ENCODE peak calls at places on chromosome 7, in nine cellular contexts. A is mesendoderm, I is uterus, H is prostate gland, T is IMR-90, W is body of pancreas, B is fibroblast of lung, Z is colonic mucosa, P is MG63. V is an unnamed sample. For H3K36me3, the result is how much of the 10 kb centered on the place peaks cover.

GRCh38 chr7:111931016-111931517 is 275.1 kb downstream of the DOCK4 start:
- DNase-seq in A (peak), I (no peak), H (no peak), T (peak), W (no peak), B (peak), Z (no peak), P (no peak), V (no peak)

GRCh38 chr7:155988421-155988820 is 176.2 kb upstream of the SHH start:
- DNase-seq in A (no peak), I (no peak), H (no peak), T (no peak), W (no peak), B (no peak), Z (no peak), P (no peak), V (peak)

GRCh38 chr7:156764016-156764669 is 123.6 kb downstream of the RNF32 start:
- DNase-seq in A (peak), I (peak), H (peak), T (peak), W (peak), B (peak), Z (peak), P (peak), V (no peak)

GRCh38 chr7:101363734-101364374 is 1.2 kb downstream of the COL26A1 start:
- DNase-seq in A (peak), I (peak), H (peak), T (peak), W (peak), B (peak), Z (peak), P (peak), V (peak)

GRCh38 chr7:83413831-83414230 is 235.1 kb downstream of the SEMA3E start:
- DNase-seq in A (no peak), I (no peak), H (no peak), T (no peak), W (peak), B (peak), Z (no peak), P (no peak), V (no peak)

GRCh38 chr7:84422790-84423189 is 228.2 kb upstream of the SEMA3A start:
- DNase-seq in A (no peak), I (no peak), H (no peak), T (peak), W (no peak), B (peak), Z (no peak), P (no peak), V (no peak)

GRCh38 chr7:2517678-2518077 is 1.9 kb upstream of the LFNG start:
- DNase-seq in A (peak), I (no peak), H (no peak), T (peak), W (no peak), B (peak), Z (no peak), P (no peak), V (no peak)

GRCh38 chr7:101109368-101109767 is 17.5 kb upstream of the SERPINE1 start:
- DNase-seq in A (no peak), I (no peak), H (no peak), T (no peak), W (no peak), B (no peak), Z (no peak), P (no peak), V (no peak)

GRCh38 chr7:101816499-101817030 is 861 bp upstream of the CUX1 start:
- DNase-seq in A (peak), I (peak), H (peak), T (peak), W (peak), B (peak), Z (peak), P (no peak), V (no peak)

GRCh38 chr7:116139007-116139406 is 71.3 kb upstream of the TES start:
- DNase-seq in A (peak), I (no peak), H (no peak), T (peak), W (no peak), B (peak), Z (no peak), P (no peak), V (peak)

GRCh38 chr7:143405671-143406352 is 2.8 kb downstream of the EPHA1 start:
- DNase-seq in A (peak), I (no peak), H (no peak), T (no peak), W (no peak), B (no peak), Z (no peak), P (no peak), V (no peak)

GRCh38 chr7:19290936-19291335 is 145.7 kb upstream of the FERD3L start:
- DNase-seq in A (no peak), I (no peak), H (no peak), T (peak), W (no peak), B (no peak), Z (no peak), P (no peak), V (no peak)

GRCh38 chr7:125645770-125646169 is 716.1 kb upstream of the POT1 start:
- DNase-seq in A (no peak), I (no peak), H (no peak), T (no peak), W (no peak), B (no peak), Z (no peak), P (no peak), V (no peak)

GRCh38 chr7:44883961-44884360 is 1.4 kb downstream of the PURB start:
- DNase-seq in A (no peak), I (no peak), H (no peak), T (no peak), W (no peak), B (no peak), Z (no peak), P (no peak), V (no peak)

GRCh38 chr7:121138262-121138933 is 149.9 kb downstream of the CPED1 start:
- DNase-seq in A (peak), I (no peak), H (peak), T (no peak), W (peak), B (no peak), Z (no peak), P (no peak), V (no peak)

GRCh38 chr7:36100293-36100692 is 52.8 kb upstream of the EEPD1 start:
- DNase-seq in A (no peak), I (no peak), H (no peak), T (no peak), W (no peak), B (peak), Z (no peak), P (no peak), V (peak)

GRCh38 chr7:66894463-66895080 is 26.5 kb upstream of the TMEM248 start:
- DNase-seq in A (peak), I (no peak), H (no peak), T (peak), W (no peak), B (peak), Z (no peak), P (peak), V (peak)

GRCh38 chr7:109402107-109402506 is 832.4 kb downstream of the DNAJB9 start:
- DNase-seq in A (no peak), I (no peak), H (no peak), T (no peak), W (no peak), B (no peak), Z (no peak), P (no peak), V (no peak)

GRCh38 chr7:150382844-150383225 is 3.7 kb downstream of the ZNF775 start:
- DNase-seq in A (no peak), I (no peak), H (no peak), T (no peak), W (no peak), B (no peak), Z (no peak), P (no peak), V (no peak)

GRCh38 chr7:150382123-150382843 is 3.2 kb downstream of the ZNF775 start:
- DNase-seq in A (no peak), I (no peak), H (peak), T (no peak), W (no peak), B (no peak), Z (peak), P (no peak), V (no peak)

GRCh38 chr7:150381096-150381495 is 2.0 kb downstream of the ZNF775 start:
- DNase-seq in A (no peak), I (no peak), H (peak), T (no peak), W (no peak), B (no peak), Z (no peak), P (no peak), V (no peak)

GRCh38 chr7:150380463-150380862 is 1.3 kb downstream of the ZNF775 start:
- DNase-seq in A (no peak), I (no peak), H (no peak), T (no peak), W (no peak), B (no peak), Z (no peak), P (no peak), V (no peak)

DNA sequence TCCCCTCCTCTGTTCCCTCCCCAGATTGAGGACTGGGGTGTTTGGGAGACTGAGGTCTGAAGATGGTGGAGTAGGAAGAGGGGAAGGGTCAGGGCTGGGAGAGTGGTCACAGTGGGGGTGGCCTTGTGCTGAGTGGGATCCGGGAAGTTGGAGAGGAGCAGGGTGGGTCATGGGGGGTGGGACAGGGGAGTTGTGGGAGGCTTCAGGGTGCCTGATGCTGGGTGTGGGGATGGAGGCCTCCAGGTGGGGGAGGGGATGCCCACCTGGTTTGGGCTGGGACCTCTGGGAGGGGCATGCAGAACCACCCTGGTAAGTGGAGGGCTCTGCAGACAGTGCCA is 2.6 kb downstream of the ZNF775 start:
- DNase-seq in A (no peak), I (no peak), H (no peak), T (no peak), W (no peak), B (no peak), Z (no peak), P (no peak), V (no peak)
- H3K4me3 ChIP-seq in A (no peak), I (no peak), H (no peak), T (no peak), W (no peak), B (no peak), Z (no peak), P (no peak), V (no peak)

GRCh38 chr7:129676017-129676897 is 64.7 kb downstream of the NRF1 start:
- DNase-seq in A (no peak), I (no peak), H (no peak), T (no peak), W (peak), B (no peak), Z (no peak), P (no peak), V (no peak)
- H3K36me3 ChIP-seq in A (under half), I (under half), H (under half), T (under half), W (under half), B (under half), Z (under half), P (under half), V (under half)

GRCh38 chr7:17302575-17303142 is 4.2 kb downstream of the AHR start:
- DNase-seq in A (no peak), I (no peak), H (no peak), T (peak), W (no peak), B (peak), Z (no peak), P (no peak), V (no peak)
- H3K4me3 ChIP-seq in A (no peak), I (no peak), H (no peak), T (no peak), W (no peak), B (no peak), Z (no peak), P (peak), V (no peak)

GRCh38 chr7:22663721-22664120 is 63.3 kb upstream of the IL6 start:
- DNase-seq in A (no peak), I (no peak), H (no peak), T (no peak), W (no peak), B (peak), Z (no peak), P (no peak), V (no peak)
- H3K36me3 ChIP-seq in A (under half), I (under half), H (under half), T (under half), W (under half), B (under half), Z (under half), P (under half), V (under half)

GRCh38 chr7:134885967-134886352 is 100.3 kb upstream of the AGBL3 start:
- DNase-seq in A (peak), I (peak), H (no peak), T (peak), W (no peak), B (peak), Z (no peak), P (no peak), V (no peak)
- H3K4me3 ChIP-seq in A (no peak), I (no peak), H (no peak), T (no peak), W (no peak), B (no peak), Z (no peak), P (no peak), V (no peak)

GRCh38 chr7:757741-758163 is 30.7 kb upstream of the PRKAR1B start:
- DNase-seq in A (no peak), I (no peak), H (no peak), T (no peak), W (no peak), B (no peak), Z (no peak), P (no peak), V (no peak)

GRCh38 chr7:759569-759968 is 32.5 kb upstream of the PRKAR1B start:
- DNase-seq in A (no peak), I (no peak), H (no peak), T (no peak), W (no peak), B (no peak), Z (no peak), P (no peak), V (no peak)

GRCh38 chr7:754531-755420 is 27.7 kb upstream of the PRKAR1B start:
- DNase-seq in A (no peak), I (no peak), H (no peak), T (no peak), W (peak), B (no peak), Z (no peak), P (no peak), V (no peak)

GRCh38 chr7:756231-756927 is 29.3 kb upstream of the PRKAR1B start:
- DNase-seq in A (no peak), I (no peak), H (no peak), T (no peak), W (no peak), B (no peak), Z (no peak), P (no peak), V (no peak)

DNA sequence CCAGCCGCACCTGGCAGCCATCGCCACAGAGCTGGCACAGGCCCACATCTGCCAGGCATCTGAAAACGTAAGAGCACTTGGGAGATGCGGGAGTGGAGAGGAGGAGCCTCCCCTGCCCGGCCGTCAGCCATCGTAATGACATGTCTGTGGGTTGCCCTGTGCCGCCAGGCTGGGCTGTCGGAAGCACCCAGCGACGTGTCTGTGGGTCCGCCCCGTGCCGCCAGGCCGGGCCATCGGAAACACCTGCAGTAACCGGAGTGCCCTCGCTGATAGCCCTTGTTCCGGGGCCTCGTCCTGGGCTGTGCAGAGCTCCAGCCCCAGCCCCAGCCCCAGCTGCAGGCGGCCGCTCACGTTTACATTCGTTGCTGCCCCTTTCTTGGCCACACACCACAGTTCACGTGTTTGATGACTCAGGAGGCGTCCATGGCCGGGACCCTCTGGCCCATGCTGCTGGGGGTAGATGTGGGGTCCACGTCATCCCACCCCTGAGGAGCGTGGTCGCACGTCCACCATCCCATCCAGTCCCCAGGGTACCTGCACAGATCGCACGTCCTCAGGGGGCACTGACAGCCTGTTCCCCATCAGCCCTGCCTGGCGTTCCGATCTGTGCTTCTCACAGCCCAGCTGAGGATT is 30.0 kb upstream of the PRKAR1B start:
- DNase-seq in A (no peak), I (no peak), H (no peak), T (no peak), W (no peak), B (no peak), Z (no peak), P (no peak), V (no peak)
- H3K36me3 ChIP-seq in A (under half), I (under half), H (under half), T (under half), W (under half), B (under half), Z (under half), P (under half), V (under half)

GRCh38 chr7:139271718-139272619 is 40.9 kb downstream of the UBN2 start:
- DNase-seq in A (no peak), I (no peak), H (peak), T (no peak), W (no peak), B (no peak), Z (no peak), P (no peak), V (no peak)
- H3K4me3 ChIP-seq in A (no peak), I (no peak), H (no peak), T (no peak), W (no peak), B (no peak), Z (no peak), P (no peak), V (no peak)

DNA sequence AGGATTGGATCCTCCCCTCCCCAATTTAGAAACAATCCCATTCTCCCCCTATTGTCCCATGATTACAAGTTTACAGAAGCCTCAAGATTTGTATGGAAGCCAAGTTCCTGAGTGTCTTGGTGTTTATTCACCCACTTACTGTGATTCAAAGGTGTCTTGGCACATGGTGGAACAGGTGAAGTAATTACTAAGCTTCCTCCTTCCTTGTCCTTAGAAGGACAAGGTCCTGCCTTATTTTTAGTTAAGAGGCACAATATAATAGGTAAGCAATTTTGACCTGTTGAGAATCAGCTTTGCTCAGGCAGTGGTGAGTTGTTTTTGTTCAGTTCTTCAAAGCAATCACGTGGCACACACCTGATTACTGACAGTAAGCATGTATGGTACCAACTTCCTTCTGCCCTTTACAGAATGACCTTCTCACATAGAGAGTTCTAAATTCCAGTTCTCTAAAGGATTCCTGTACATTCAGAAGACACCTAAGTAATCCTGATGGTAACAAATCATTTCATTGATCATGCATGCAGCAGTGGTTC is 60.7 kb upstream of the SLC13A1 start:
- DNase-seq in A (no peak), I (no peak), H (no peak), T (no peak), W (peak), B (no peak), Z (peak), P (no peak), V (no peak)
- H3K36me3 ChIP-seq in A (under half), I (under half), H (under half), T (under half), W (under half), B (under half), Z (under half), P (under half), V (under half)

DNA sequence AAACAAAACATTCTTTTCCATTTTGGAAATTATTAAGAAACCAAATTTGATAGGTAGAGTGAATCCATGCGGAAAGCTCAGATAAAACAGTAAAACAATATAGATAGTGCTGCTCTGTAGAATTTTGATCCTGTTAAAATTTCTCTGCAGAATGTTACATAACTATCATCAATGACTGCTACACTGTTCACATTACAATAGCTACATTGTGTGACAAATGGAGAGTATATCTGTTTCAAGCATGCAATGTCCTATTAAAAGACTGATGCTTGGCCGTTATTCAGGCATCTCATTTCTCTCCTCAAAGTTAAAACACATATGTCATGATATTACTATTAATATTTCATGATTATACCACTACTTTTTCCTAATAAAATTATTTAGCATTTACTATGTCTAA is 14.7 kb upstream of the TMEM106B start:
- DNase-seq in A (no peak), I (no peak), H (no peak), T (no peak), W (no peak), B (no peak), Z (no peak), P (no peak), V (no peak)
- H3K4me3 ChIP-seq in A (no peak), I (no peak), H (no peak), T (no peak), W (no peak), B (no peak), Z (no peak), P (no peak), V (no peak)

DNA sequence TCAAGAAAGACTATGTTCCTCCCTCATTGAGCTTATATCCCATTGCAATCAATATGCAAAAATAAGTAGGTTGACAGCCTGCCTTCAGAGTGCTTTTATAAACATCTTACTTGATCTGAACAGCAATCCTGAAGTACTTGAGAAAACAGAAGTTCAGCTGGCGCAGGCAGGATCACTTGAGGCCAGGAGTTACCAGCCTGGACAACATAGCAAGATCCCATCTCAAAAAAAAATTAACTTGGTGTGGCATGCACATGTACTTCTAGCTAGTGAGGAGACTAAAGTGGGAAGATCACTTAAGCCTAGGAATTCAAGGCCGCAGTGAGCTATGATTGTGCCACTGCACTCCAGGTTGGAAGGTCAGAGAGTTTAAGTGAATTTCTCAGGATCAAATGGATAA is 30.1 kb downstream of the LUC7L2 start:
- DNase-seq in A (no peak), I (no peak), H (no peak), T (no peak), W (no peak), B (no peak), Z (no peak), P (no peak), V (no peak)
- H3K36me3 ChIP-seq in A (under half), I (under half), H (under half), T (under half), W (under half), B (under half), Z (under half), P (under half), V (half or more)

V was measured in SJSA1.